ENCODE peak calls at places on chromosomes 12 and 14, in ten cellular contexts. One of them, this sample, is unnamed.

GRCh38 chr14:55721353-55721752 is 141.3 kb downstream of the KTN1 start:
- DNase-seq in tibial nerve: no peak
- DNase-seq in testis: peak
- DNase-seq in A549: no peak
- DNase-seq in HCT116: peak
- DNase-seq in lower leg skin: no peak
- DNase-seq in adrenal gland: peak
- DNase-seq in transverse colon: no peak
- DNase-seq in ovary: no peak
- DNase-seq in heart left ventricle: no peak
- DNase-seq in this sample: peak

GRCh38 chr12:83015390-83016225 is 328.9 kb downstream of the TMTC2 start:
- DNase-seq in tibial nerve: peak
- DNase-seq in testis: no peak
- DNase-seq in A549: no peak
- DNase-seq in HCT116: peak
- DNase-seq in lower leg skin: no peak
- DNase-seq in adrenal gland: peak
- DNase-seq in transverse colon: no peak
- DNase-seq in ovary: peak
- DNase-seq in heart left ventricle: no peak
- DNase-seq in this sample: peak

GRCh38 chr12:100234591-100235304 is 32.1 kb downstream of the DEPDC4 start:
- DNase-seq in tibial nerve: no peak
- DNase-seq in testis: no peak
- DNase-seq in A549: peak
- DNase-seq in HCT116: peak
- DNase-seq in lower leg skin: no peak
- DNase-seq in adrenal gland: peak
- DNase-seq in transverse colon: no peak
- DNase-seq in ovary: no peak
- DNase-seq in heart left ventricle: no peak
- DNase-seq in this sample: no peak

GRCh38 chr12:122946690-122947271 is 19.5 kb downstream of the ABCB9 start:
- DNase-seq in tibial nerve: peak
- DNase-seq in testis: peak
- DNase-seq in A549: peak
- DNase-seq in HCT116: peak
- DNase-seq in lower leg skin: peak
- DNase-seq in adrenal gland: peak
- DNase-seq in transverse colon: peak
- DNase-seq in ovary: peak
- DNase-seq in heart left ventricle: peak
- DNase-seq in this sample: peak

GRCh38 chr12:31034372-31034771 is 39.3 kb upstream of the DDX11 start:
- DNase-seq in tibial nerve: no peak
- DNase-seq in testis: no peak
- DNase-seq in A549: no peak
- DNase-seq in HCT116: peak
- DNase-seq in lower leg skin: peak
- DNase-seq in adrenal gland: no peak
- DNase-seq in transverse colon: no peak
- DNase-seq in ovary: no peak
- DNase-seq in heart left ventricle: no peak
- DNase-seq in this sample: no peak

GRCh38 chr12:57416039-57416996 is 14.5 kb downstream of the R3HDM2 start:
- DNase-seq in tibial nerve: no peak
- DNase-seq in testis: no peak
- DNase-seq in A549: no peak
- DNase-seq in HCT116: peak
- DNase-seq in lower leg skin: peak
- DNase-seq in adrenal gland: peak
- DNase-seq in transverse colon: no peak
- DNase-seq in ovary: no peak
- DNase-seq in heart left ventricle: no peak
- DNase-seq in this sample: no peak

GRCh38 chr12:118984206-118984943 is 3.0 kb downstream of the SRRM4 start:
- DNase-seq in tibial nerve: no peak
- DNase-seq in testis: no peak
- DNase-seq in A549: no peak
- DNase-seq in HCT116: no peak
- DNase-seq in lower leg skin: no peak
- DNase-seq in adrenal gland: no peak
- DNase-seq in transverse colon: no peak
- DNase-seq in ovary: no peak
- DNase-seq in heart left ventricle: no peak
- DNase-seq in this sample: no peak

GRCh38 chr12:67271976-67272375 is 2.8 kb downstream of the CAND1 start:
- DNase-seq in tibial nerve: no peak
- DNase-seq in testis: no peak
- DNase-seq in A549: no peak
- DNase-seq in HCT116: no peak
- DNase-seq in lower leg skin: no peak
- DNase-seq in adrenal gland: no peak
- DNase-seq in transverse colon: no peak
- DNase-seq in ovary: no peak
- DNase-seq in heart left ventricle: no peak
- DNase-seq in this sample: no peak

GRCh38 chr14:41586237-41586636 is 20.4 kb upstream of the LRFN5 start:
- DNase-seq in tibial nerve: no peak
- DNase-seq in testis: no peak
- DNase-seq in A549: no peak
- DNase-seq in HCT116: no peak
- DNase-seq in lower leg skin: no peak
- DNase-seq in adrenal gland: no peak
- DNase-seq in transverse colon: no peak
- DNase-seq in ovary: no peak
- DNase-seq in heart left ventricle: no peak
- DNase-seq in this sample: no peak

GRCh38 chr14:102690509-102691286 is 86.6 kb upstream of the TRAF3 start:
- DNase-seq in tibial nerve: no peak
- DNase-seq in testis: no peak
- DNase-seq in A549: no peak
- DNase-seq in HCT116: no peak
- DNase-seq in lower leg skin: no peak
- DNase-seq in adrenal gland: no peak
- DNase-seq in transverse colon: peak
- DNase-seq in ovary: no peak
- DNase-seq in heart left ventricle: no peak
- DNase-seq in this sample: peak

GRCh38 chr14:22897357-22897756 is 14.3 kb downstream of the REM2 start:
- DNase-seq in tibial nerve: no peak
- DNase-seq in testis: no peak
- DNase-seq in A549: no peak
- DNase-seq in HCT116: no peak
- DNase-seq in lower leg skin: no peak
- DNase-seq in adrenal gland: no peak
- DNase-seq in transverse colon: no peak
- DNase-seq in ovary: no peak
- DNase-seq in heart left ventricle: no peak
- DNase-seq in this sample: no peak
- TF ChIP-seq POLR2A in tibial nerve: no peak
- TF ChIP-seq POLR2A in testis: no peak
- TF ChIP-seq POLR2A in A549: no peak
- TF ChIP-seq POLR2A in HCT116: no peak
- TF ChIP-seq POLR2A in lower leg skin: no peak
- TF ChIP-seq POLR2A in adrenal gland: no peak
- TF ChIP-seq POLR2A in transverse colon: no peak
- TF ChIP-seq POLR2A in ovary: no peak
- TF ChIP-seq POLR2A in heart left ventricle: no peak
- TF ChIP-seq POLR2A in this sample: no peak

DNA sequence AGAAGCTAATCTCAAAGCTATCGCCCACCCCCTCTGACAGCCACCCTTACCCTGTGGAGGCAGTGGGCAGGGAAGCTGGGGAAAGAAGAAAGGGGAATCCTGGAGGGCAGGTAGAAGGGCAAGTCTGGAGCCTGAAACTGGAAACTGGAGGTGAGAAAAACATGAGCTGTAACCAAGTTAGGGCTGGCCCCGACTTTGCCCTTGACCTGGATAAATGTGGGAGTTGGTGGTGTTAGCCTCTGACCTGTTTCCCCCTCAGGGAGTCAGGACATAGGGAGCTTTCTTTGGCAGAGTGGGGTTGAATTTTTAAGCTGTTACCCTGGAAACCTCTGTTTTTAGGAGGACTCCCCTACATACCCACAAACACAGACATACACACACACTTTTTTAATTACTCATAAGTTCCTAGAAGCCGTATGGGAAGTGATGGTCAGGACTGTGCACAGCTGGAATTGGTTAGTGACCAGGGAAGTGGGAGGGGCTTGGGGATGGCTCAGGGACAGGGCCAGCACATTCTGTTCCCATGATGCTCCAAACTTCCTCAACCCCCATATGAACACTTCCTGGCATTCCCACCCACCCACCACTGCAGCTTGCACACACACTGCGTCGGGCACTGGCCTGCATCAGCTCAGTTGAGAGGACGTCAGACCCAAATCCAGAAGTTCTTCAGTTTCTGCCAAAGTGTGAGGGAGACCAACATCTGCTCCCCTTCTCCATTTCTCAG is 5.0 kb upstream of the MMP19 start:
- DNase-seq in tibial nerve: peak
- DNase-seq in testis: peak
- DNase-seq in A549: no peak
- DNase-seq in HCT116: no peak
- DNase-seq in lower leg skin: peak
- DNase-seq in adrenal gland: peak
- DNase-seq in transverse colon: peak
- DNase-seq in ovary: peak
- DNase-seq in heart left ventricle: peak
- DNase-seq in this sample: peak
- TF ChIP-seq POLR2A in tibial nerve: peak
- TF ChIP-seq POLR2A in testis: no peak
- TF ChIP-seq POLR2A in A549: no peak
- TF ChIP-seq POLR2A in HCT116: no peak
- TF ChIP-seq POLR2A in lower leg skin: no peak
- TF ChIP-seq POLR2A in adrenal gland: no peak
- TF ChIP-seq POLR2A in transverse colon: peak
- TF ChIP-seq POLR2A in ovary: peak
- TF ChIP-seq POLR2A in heart left ventricle: peak
- TF ChIP-seq POLR2A in this sample: no peak

GRCh38 chr12:20443216-20443615 is 74.9 kb downstream of the PDE3A start:
- DNase-seq in tibial nerve: no peak
- DNase-seq in testis: no peak
- DNase-seq in A549: no peak
- DNase-seq in HCT116: no peak
- DNase-seq in lower leg skin: no peak
- DNase-seq in adrenal gland: no peak
- DNase-seq in transverse colon: no peak
- DNase-seq in ovary: no peak
- DNase-seq in heart left ventricle: no peak
- DNase-seq in this sample: no peak
- TF ChIP-seq POLR2A in tibial nerve: no peak
- TF ChIP-seq POLR2A in testis: no peak
- TF ChIP-seq POLR2A in A549: no peak
- TF ChIP-seq POLR2A in HCT116: no peak
- TF ChIP-seq POLR2A in lower leg skin: no peak
- TF ChIP-seq POLR2A in adrenal gland: no peak
- TF ChIP-seq POLR2A in transverse colon: no peak
- TF ChIP-seq POLR2A in ovary: no peak
- TF ChIP-seq POLR2A in heart left ventricle: no peak
- TF ChIP-seq POLR2A in this sample: no peak

DNA sequence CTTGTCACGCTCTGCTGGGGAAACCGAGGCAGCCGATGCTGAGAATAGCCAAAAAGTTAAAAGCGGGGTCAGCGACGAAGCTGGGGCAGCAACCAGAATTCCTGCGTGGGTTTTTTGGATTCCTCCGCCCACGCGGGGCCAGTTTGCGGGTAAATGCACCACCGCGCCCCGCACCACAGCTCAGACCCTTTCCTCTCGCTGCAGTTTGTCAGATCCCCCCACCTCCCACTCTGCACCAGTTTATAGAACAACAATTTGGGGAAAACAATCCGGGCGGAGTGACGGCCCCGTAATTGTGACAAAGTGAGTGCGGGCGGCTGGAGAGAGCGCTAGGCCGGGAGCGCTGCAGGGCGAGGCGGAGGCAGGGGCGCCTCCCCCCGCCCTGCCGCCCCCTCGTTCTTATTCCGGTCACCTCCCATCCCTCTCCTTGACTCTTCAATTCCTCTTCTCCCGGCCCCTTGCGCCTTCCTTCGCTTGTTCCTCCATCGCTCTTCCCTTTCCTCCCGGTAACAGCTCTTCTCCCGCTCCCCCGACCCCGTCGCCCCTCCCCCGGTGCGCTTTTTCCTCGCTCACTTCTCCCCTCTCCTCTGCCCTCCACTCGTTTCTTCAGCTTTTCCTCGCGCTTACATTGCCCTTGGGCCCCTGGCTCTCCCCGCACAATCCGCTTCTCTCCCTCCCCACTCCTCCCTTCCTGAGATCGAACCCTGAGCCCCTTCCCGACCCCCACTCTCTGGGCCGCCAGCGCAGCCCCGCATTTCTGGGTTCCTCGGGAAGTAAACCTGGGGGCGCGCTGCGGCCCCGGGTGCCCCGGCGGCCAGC is 639 bp upstream of the DNAJC22 start:
- DNase-seq in tibial nerve: no peak
- DNase-seq in testis: peak
- DNase-seq in A549: no peak
- DNase-seq in HCT116: no peak
- DNase-seq in lower leg skin: peak
- DNase-seq in adrenal gland: no peak
- DNase-seq in transverse colon: no peak
- DNase-seq in ovary: no peak
- DNase-seq in heart left ventricle: no peak
- DNase-seq in this sample: no peak
- TF ChIP-seq POLR2A in tibial nerve: no peak
- TF ChIP-seq POLR2A in testis: no peak
- TF ChIP-seq POLR2A in A549: no peak
- TF ChIP-seq POLR2A in HCT116: no peak
- TF ChIP-seq POLR2A in lower leg skin: no peak
- TF ChIP-seq POLR2A in adrenal gland: no peak
- TF ChIP-seq POLR2A in transverse colon: no peak
- TF ChIP-seq POLR2A in ovary: no peak
- TF ChIP-seq POLR2A in heart left ventricle: no peak
- TF ChIP-seq POLR2A in this sample: no peak